ENCODE peak calls at places on chromosomes 11 and 22, in nine cellular contexts. L is colonic mucosa, X is AG04449, O is left lung, F is HFF-Myc, G is choroid plexus epithelial cell, J is fibroblast of lung, M is transverse colon, Y is astrocyte of the spinal cord. U is an unnamed sample.

GRCh38 chr22:50340157-50340879 is 2.8 kb upstream of the PPP6R2 start:
- DNase-seq in M (no peak), L (no peak), Y (no peak), O (no peak), G (peak; percentile 20), X (no peak), F (no peak), J (peak; percentile 35), U (peak; percentile 12)

GRCh38 chr22:46833228-46833627 is 70.8 kb downstream of the TBC1D22A start:
- DNase-seq in J (peak; percentile 48), F (no peak), M (no peak), O (no peak), L (no peak), Y (peak; percentile 47), G (peak; percentile 64), X (no peak), U (no peak)

GRCh38 chr11:23789938-23790371 is 706.9 kb upstream of the LUZP2 start:
- DNase-seq in J (peak; percentile 90), O (no peak), F (peak; percentile 19), L (peak; percentile 68), Y (peak; percentile 72), G (peak; percentile 50), M (peak; percentile 40), X (no peak), U (peak; percentile 26)

GRCh38 chr11:57601297-57601696 is 3.8 kb downstream of the SERPING1 start:
- DNase-seq in L (no peak), J (no peak), M (no peak), F (no peak), G (no peak), O (no peak), X (no peak), Y (no peak), U (no peak)

GRCh38 chr11:33182246-33182878 is 21.1 kb upstream of the CSTF3 start:
- DNase-seq in F (no peak), O (no peak), M (peak; percentile 34), Y (no peak), X (no peak), L (peak; percentile 86), G (no peak), J (no peak), U (no peak)

GRCh38 chr11:22459053-22459452 is 120.9 kb downstream of the SLC17A6 start:
- DNase-seq in L (no peak), O (no peak), M (no peak), F (no peak), G (peak; percentile 62), J (peak; percentile 86), X (no peak), Y (no peak), U (peak; percentile 16)

GRCh38 chr11:110092577-110093406 is at the start of gene ZC3H12C:
- DNase-seq in M (peak; percentile 89), O (peak; percentile 87), J (peak; percentile 85), L (peak; percentile 88), G (peak; percentile 92), X (no peak), Y (peak; percentile 86), F (peak; percentile 70), U (peak; percentile 90)

GRCh38 chr22:27541831-27542230 is 259.7 kb downstream of the MN1 start:
- DNase-seq in G (no peak), F (no peak), L (no peak), Y (no peak), O (no peak), X (no peak), M (no peak), J (no peak), U (no peak)

GRCh38 chr11:133917921-133918605 is 38.7 kb downstream of the IGSF9B start:
- DNase-seq in J (no peak), F (no peak), L (no peak), M (no peak), G (no peak), X (no peak), Y (no peak), O (no peak), U (no peak)

GRCh38 chr11:101127348-101127698 is 2.3 kb downstream of the PGR start:
- DNase-seq in G (no peak), M (peak; percentile 26), O (no peak), F (no peak), L (no peak), X (no peak), Y (no peak), J (no peak), U (no peak)

GRCh38 chr11:26936109-26936508 is 57.8 kb upstream of the FIBIN start:
- DNase-seq in M (no peak), Y (no peak), X (no peak), J (no peak), L (no peak), G (no peak), F (no peak), O (no peak), U (no peak)

GRCh38 chr11:59283825-59284772 is 71.4 kb upstream of the MPEG1 start:
- DNase-seq in L (peak; percentile 58), Y (peak; percentile 32), G (peak; percentile 72), M (peak; percentile 45), F (peak; percentile 3), X (no peak), J (peak; percentile 23), O (no peak), U (peak; percentile 62)

GRCh38 chr11:44860346-44860745 is 90.3 kb downstream of the TP53I11 start:
- DNase-seq in F (no peak), M (no peak), G (no peak), J (no peak), O (no peak), X (no peak), L (no peak), Y (no peak), U (no peak)

GRCh38 chr11:66470015-66470414 is 3.3 kb downstream of the PELI3 start:
- DNase-seq in G (no peak), X (no peak), Y (no peak), O (no peak), M (no peak), L (no peak), F (no peak), J (no peak), U (no peak)

GRCh38 chr11:18259259-18259658 is 6.8 kb upstream of the SAA1 start:
- DNase-seq in Y (no peak), J (no peak), G (no peak), O (no peak), M (no peak), F (no peak), X (no peak), L (no peak), U (no peak)

GRCh38 chr11:9774109-9774508 is 110.2 kb downstream of the SWAP70 start:
- DNase-seq in L (no peak), F (no peak), G (no peak), X (no peak), M (no peak), Y (no peak), O (no peak), J (no peak), U (no peak)

GRCh38 chr11:9774591-9775392 is 110.9 kb downstream of the SWAP70 start:
- DNase-seq in Y (peak; percentile 84), O (no peak), G (peak; percentile 85), X (peak; percentile 93), M (no peak), F (no peak), J (peak; percentile 95), L (no peak), U (peak; percentile 92)

GRCh38 chr11:9777066-9777465 is 113.2 kb downstream of the SWAP70 start:
- DNase-seq in Y (no peak), G (no peak), J (no peak), F (no peak), M (no peak), L (no peak), O (no peak), X (no peak), U (no peak)

GRCh38 chr11:9776203-9776602 is 112.3 kb downstream of the SWAP70 start:
- DNase-seq in M (no peak), X (no peak), L (no peak), Y (no peak), G (no peak), F (no peak), O (no peak), J (no peak), U (no peak)

GRCh38 chr11:9775393-9775780 is 111.5 kb downstream of the SWAP70 start:
- DNase-seq in O (no peak), M (no peak), X (no peak), L (no peak), Y (no peak), J (no peak), G (no peak), F (no peak), U (no peak)
- H3K4me3 ChIP-seq in O (no peak overlapping the region), M (no peak overlapping the region), X (peak overlapping the region; percentile 26), L (no peak overlapping the region), Y (no peak overlapping the region), J (peak overlapping the region; percentile 38), G (no peak overlapping the region), F (no peak overlapping the region), U (no peak overlapping the region)

GRCh38 chr22:42602470-42602869 is 12.2 kb downstream of the POLDIP3 start:
- DNase-seq in G (no peak), J (no peak), X (no peak), L (no peak), F (no peak), O (no peak), Y (no peak), M (peak; percentile 36), U (no peak)
- TF ChIP-seq CTCF in G (no peak), J (no peak), X (no peak), L (no peak), F (no peak), O (no peak), Y (no peak), M (no peak), U (no peak)

GRCh38 chr22:20979940-20980453 is 2.1 kb upstream of the LZTR1 start:
- DNase-seq in G (no peak), M (no peak), F (no peak), Y (no peak), J (no peak), X (no peak), L (no peak), O (no peak), U (no peak)
- H3K4me3 ChIP-seq in G (peak overlapping the region; percentile 40), M (no peak overlapping the region), F (no peak overlapping the region), Y (peak overlapping the region; percentile 14), J (peak overlapping the region; percentile 32), X (peak overlapping the region; percentile 36), L (no peak overlapping the region), O (no peak overlapping the region), U (no peak overlapping the region)

GRCh38 chr11:61695917-61696316 is 15.7 kb downstream of the DAGLA start:
- DNase-seq in F (peak; percentile 49), G (peak; percentile 65), X (peak; percentile 28), Y (peak; percentile 55), J (peak; percentile 78), O (peak; percentile 84), L (peak; percentile 81), M (peak; percentile 79), U (peak; percentile 59)

GRCh38 chr11:61697093-61697492 is 16.9 kb downstream of the DAGLA start:
- DNase-seq in L (no peak), Y (no peak), G (no peak), O (no peak), M (no peak), X (no peak), F (no peak), J (no peak), U (no peak)

GRCh38 chr11:61693897-61694840 is 14.0 kb downstream of the DAGLA start:
- DNase-seq in J (no peak), G (no peak), L (peak; percentile 75), M (peak; percentile 57), Y (no peak), F (no peak), X (no peak), O (no peak), U (no peak)

GRCh38 chr11:61696602-61697001 is 16.4 kb downstream of the DAGLA start:
- DNase-seq in M (no peak), Y (no peak), O (no peak), X (no peak), G (no peak), L (no peak), F (no peak), J (no peak), U (no peak)

GRCh38 chr11:61694971-61695706 is 14.9 kb downstream of the DAGLA start:
- DNase-seq in F (no peak), L (no peak), J (no peak), M (peak; percentile 43), O (no peak), X (no peak), Y (no peak), G (no peak), U (no peak)
- TF ChIP-seq CTCF in F (peak; percentile 13), L (no peak), J (no peak), M (no peak), O (no peak), X (peak; percentile 38), Y (peak; percentile 19), G (peak; percentile 41), U (peak; percentile 33)

U was measured in fibroblast of the aortic adventitia.